ENCODE peak calls at places on chromosome X, in nine cellular contexts. A is ovary, Z is AG09319, K is cardiac muscle cell, J is NB4, V is IMR-90, W is omental fat pad, G is AG04450, I is tibial artery. Y is an unnamed sample.

GRCh38 chrX:141857479-141857878 is 19.4 kb downstream of the MAGEC3 start:
- DNase-seq in A (no peak), Z (no peak), K (no peak), J (no peak), V (no peak), W (no peak), G (no peak), I (no peak), Y (no peak)

GRCh38 chrX:49192722-49193328 is 6.7 kb upstream of the PRICKLE3 start:
- DNase-seq in A (no peak), Z (no peak), K (no peak), J (peak), V (peak), W (no peak), G (no peak), I (no peak), Y (peak)

GRCh38 chrX:8730812-8731578 is 942 bp downstream of the ANOS1 start:
- DNase-seq in A (no peak), Z (no peak), K (peak), J (no peak), V (no peak), W (no peak), G (no peak), I (no peak), Y (no peak)

GRCh38 chrX:133185938-133186337 is 32.2 kb downstream of the TFDP3 start:
- DNase-seq in A (no peak), Z (no peak), K (no peak), J (no peak), V (no peak), W (no peak), G (no peak), I (no peak), Y (peak)

GRCh38 chrX:26470946-26471345 is 255.0 kb downstream of the MAGEB5 start:
- DNase-seq in A (no peak), Z (no peak), K (no peak), J (no peak), V (no peak), W (no peak), G (no peak), I (no peak), Y (no peak)

GRCh38 chrX:74343970-74344622 is 40.1 kb downstream of the ZCCHC13 start:
- DNase-seq in A (no peak), Z (peak), K (peak), J (peak), V (peak), W (peak), G (peak), I (peak), Y (peak)

GRCh38 chrX:103362504-103362903 is 6.2 kb downstream of the TCEAL9 start:
- DNase-seq in A (no peak), Z (no peak), K (peak), J (no peak), V (peak), W (no peak), G (no peak), I (no peak), Y (no peak)

GRCh38 chrX:132651411-132652086 is 162.7 kb upstream of the MBNL3 start:
- DNase-seq in A (no peak), Z (no peak), K (no peak), J (peak), V (peak), W (no peak), G (no peak), I (no peak), Y (no peak)

GRCh38 chrX:123432362-123433150 is 248.5 kb downstream of the GRIA3 start:
- DNase-seq in A (no peak), Z (no peak), K (no peak), J (no peak), V (no peak), W (no peak), G (no peak), I (no peak), Y (no peak)

GRCh38 chrX:46788902-46789301 is 30.0 kb upstream of the SLC9A7 start:
- DNase-seq in A (no peak), Z (no peak), K (no peak), J (no peak), V (peak), W (no peak), G (no peak), I (no peak), Y (no peak)

GRCh38 chrX:13752141-13752540 is 17.6 kb downstream of the OFD1 start:
- DNase-seq in A (no peak), Z (no peak), K (no peak), J (no peak), V (no peak), W (no peak), G (no peak), I (no peak), Y (no peak)

DNA sequence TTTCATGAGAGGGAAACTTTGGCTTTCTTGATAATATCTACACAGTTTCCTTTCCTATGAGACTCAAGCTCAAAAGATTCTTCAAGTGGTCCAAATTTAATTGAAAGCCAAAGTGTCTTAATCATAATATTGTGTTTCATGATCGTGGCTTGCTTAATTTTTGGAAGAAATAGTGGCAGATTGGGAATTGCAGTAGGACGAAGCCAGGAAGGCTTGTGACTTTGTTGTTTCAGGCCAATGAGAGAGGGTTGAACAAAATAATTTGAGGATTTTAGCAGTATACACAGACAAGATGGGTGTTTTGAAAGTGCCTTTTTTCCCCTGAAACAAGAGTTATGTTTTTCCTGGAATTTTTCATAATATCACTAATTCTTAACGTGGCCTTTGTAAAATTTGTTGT is 55.0 kb downstream of the PHEX start:
- DNase-seq in A (no peak), Z (no peak), K (no peak), J (no peak), V (no peak), W (no peak), G (no peak), I (no peak), Y (no peak)
- TF ChIP-seq CTCF in A (no peak), Z (no peak), K (no peak), J (no peak), V (no peak), W (no peak), G (no peak), I (no peak), Y (no peak)

DNA sequence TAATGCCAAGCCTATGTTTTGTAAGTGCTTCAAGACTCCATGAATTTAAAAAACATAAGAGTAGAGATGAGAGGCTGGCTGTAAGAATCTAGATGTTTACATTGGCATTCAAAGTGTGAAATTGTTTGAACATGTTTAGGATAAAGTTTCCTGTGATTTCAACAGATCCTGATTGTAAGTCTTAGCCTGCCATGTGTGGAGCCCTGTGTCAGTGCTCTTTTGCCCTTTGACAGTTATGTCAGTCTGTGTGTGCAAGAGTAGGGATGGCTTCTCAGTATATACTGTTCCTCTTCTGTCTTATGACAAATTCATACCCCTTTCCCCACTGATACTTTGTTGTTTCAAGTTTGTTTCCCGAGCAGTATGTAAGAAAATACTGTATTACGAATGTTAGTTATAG is 68.2 kb downstream of the USP9X start:
- DNase-seq in A (no peak), Z (no peak), K (no peak), J (no peak), V (peak), W (no peak), G (no peak), I (no peak), Y (peak)
- TF ChIP-seq CTCF in A (no peak), Z (no peak), K (no peak), J (no peak), V (no peak), W (no peak), G (no peak), I (no peak), Y (no peak)

DNA sequence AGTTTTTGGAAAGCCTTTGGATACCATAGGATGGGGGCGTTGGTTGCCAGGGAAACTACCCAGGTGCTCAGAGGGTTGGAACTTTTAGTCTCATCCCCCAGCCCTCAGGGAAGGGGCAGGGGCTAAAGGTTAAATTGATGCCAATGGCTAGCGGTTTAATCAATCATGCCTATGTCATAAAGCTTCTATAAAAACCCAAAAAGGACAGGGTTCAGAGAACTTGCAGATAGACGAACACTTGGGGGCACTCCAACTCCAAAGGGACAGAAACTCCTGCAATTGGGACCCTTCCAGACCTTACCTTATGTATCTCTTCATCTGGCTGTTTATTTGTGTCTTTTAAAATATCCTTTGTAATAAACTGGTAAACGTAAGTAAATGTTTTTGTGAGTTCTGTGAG is 30.0 kb upstream of the GPR173 start:
- DNase-seq in A (no peak), Z (no peak), K (no peak), J (no peak), V (no peak), W (no peak), G (no peak), I (no peak), Y (no peak)
- TF ChIP-seq CTCF in A (no peak), Z (no peak), K (no peak), J (no peak), V (peak), W (no peak), G (no peak), I (no peak), Y (no peak)

DNA sequence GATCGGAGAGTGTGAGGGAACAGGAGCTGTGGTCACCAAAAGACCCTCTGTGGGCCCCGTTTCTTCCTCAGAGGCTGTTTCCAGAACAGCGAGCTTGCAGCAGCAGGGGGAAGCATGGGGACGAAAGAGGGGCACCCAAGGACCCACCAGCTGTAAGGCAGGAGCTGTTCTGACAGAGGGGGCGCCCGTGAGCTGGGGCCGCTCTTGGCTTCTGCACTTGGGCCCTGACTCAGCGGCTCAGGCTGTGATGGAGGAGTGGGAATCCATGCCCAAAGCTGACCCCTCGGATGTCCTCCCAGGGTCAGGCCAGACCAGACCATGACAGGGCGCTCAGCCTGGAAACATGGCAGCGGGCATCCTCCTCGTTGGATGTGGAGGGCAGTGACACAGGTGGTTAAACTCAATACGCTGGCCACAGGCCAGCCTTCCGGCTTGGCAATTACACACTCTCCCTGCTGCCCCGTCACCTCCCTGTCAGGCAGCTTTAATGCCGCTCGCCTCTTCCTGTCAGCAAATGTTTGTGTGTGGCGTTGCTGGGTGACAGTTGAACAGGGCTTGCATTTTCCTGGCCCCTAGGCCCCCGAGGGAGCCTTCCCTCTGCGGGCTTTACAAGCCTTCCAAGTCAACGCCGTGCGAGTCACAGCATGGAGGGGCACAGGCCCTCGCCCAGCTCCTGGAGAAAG is 620.2 kb downstream of the BCOR start:
- DNase-seq in A (no peak), Z (no peak), K (peak), J (peak), V (no peak), W (no peak), G (no peak), I (no peak), Y (no peak)
- TF ChIP-seq CTCF in A (no peak), Z (no peak), K (peak), J (peak), V (no peak), W (no peak), G (peak), I (no peak), Y (peak)

GRCh38 chrX:134419784-134420183 is 40.2 kb upstream of the HPRT1 start:
- DNase-seq in A (no peak), Z (no peak), K (no peak), J (no peak), V (no peak), W (no peak), G (no peak), I (no peak), Y (no peak)

GRCh38 chrX:134418317-134419113 is 41.5 kb upstream of the HPRT1 start:
- DNase-seq in A (no peak), Z (no peak), K (no peak), J (no peak), V (peak), W (no peak), G (no peak), I (no peak), Y (no peak)

GRCh38 chrX:134426285-134426684 is 33.7 kb upstream of the HPRT1 start:
- DNase-seq in A (no peak), Z (no peak), K (peak), J (no peak), V (no peak), W (no peak), G (no peak), I (no peak), Y (no peak)

GRCh38 chrX:134423606-134424005 is 36.4 kb upstream of the HPRT1 start:
- DNase-seq in A (no peak), Z (peak), K (peak), J (peak), V (peak), W (no peak), G (no peak), I (no peak), Y (peak)
- TF ChIP-seq CTCF in A (no peak), Z (peak), K (peak), J (peak), V (peak), W (no peak), G (peak), I (no peak), Y (peak)

DNA sequence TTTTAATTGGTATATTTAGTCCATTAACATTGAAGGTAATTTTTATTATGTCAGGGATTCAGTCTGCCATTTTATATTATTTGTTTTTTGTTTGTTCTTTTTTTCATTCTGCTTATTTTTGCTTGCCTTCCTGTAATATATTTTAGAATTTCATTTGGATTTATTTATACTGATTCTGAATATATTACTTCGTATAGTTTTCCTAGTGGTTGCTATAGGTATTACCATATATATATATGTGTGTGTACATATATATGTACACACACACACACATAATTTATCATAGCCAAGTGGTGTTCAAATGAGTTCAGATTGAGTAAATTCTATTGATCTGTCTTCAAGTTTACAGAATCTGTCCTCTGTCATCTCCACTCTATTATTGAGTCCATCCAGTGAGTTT is 11.2 kb downstream of the CITED1 start:
- DNase-seq in A (no peak), Z (no peak), K (no peak), J (no peak), V (no peak), W (no peak), G (no peak), I (no peak), Y (no peak)
- TF ChIP-seq CTCF in A (no peak), Z (no peak), K (no peak), J (no peak), V (peak), W (no peak), G (no peak), I (no peak), Y (no peak)

DNA sequence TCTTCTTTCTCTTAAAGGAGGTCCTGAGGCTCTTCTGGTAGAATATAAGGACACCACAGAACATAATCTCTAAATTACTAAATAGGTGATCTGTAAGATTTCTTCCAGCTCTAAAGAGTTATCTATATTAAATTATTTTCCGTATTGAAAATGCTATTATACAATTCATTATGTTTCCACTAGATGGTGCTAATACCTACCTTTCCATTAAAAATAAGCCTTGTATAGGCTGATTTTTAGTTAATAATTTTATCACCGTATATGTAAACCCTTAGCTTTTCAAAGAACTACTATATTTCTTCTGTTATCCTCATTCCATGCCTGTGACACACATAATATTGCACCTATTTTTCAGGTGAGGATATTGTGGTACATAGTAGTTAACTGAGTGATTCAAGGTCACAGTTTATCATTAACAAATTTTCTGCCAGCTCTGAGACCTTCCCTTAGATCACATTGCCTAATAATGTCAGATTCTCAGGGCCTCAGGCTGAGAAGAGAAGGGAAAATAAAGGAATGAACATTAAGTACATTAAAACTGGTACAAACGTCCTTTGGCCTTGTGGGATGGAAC is 138.8 kb downstream of the TEX11 start:
- DNase-seq in A (no peak), Z (no peak), K (no peak), J (peak), V (peak), W (no peak), G (no peak), I (no peak), Y (peak)
- TF ChIP-seq CTCF in A (no peak), Z (peak), K (peak), J (no peak), V (peak), W (no peak), G (peak), I (peak), Y (peak)

GRCh38 chrX:39956803-39957394 is 140.9 kb downstream of the BCOR start:
- DNase-seq in A (no peak), Z (no peak), K (no peak), J (peak), V (no peak), W (no peak), G (no peak), I (no peak), Y (no peak)
- TF ChIP-seq CTCF in A (no peak), Z (no peak), K (no peak), J (no peak), V (no peak), W (no peak), G (no peak), I (no peak), Y (no peak)